ENCODE peak calls at places on chromosomes 6 and 20, in nine cellular contexts. Z is endothelial cell, V is psoas muscle, E is epithelial cell of esophagus, D is progenitor cell of endocrine pancreas, A is astrocyte of the cerebellum, C is right lobe of liver, R is dorsolateral prefrontal cortex, S is choroid plexus epithelial cell. W is an unnamed sample.

GRCh38 chr20:63053430-63054102 is 46.8 kb upstream of the BHLHE23 start:
- DNase-seq in R (no peak), E (no peak), S (no peak), Z (no peak), C (peak), V (no peak), D (no peak), A (no peak), W (no peak)

GRCh38 chr6:39496951-39497350 is 174.4 kb upstream of the KCNK16 start:
- DNase-seq in V (no peak), S (peak), C (peak), R (no peak), A (peak), E (no peak), D (no peak), Z (no peak), W (no peak)

GRCh38 chr20:56212071-56212470 is 36.5 kb upstream of the MC3R start:
- DNase-seq in S (no peak), C (no peak), E (no peak), A (no peak), V (no peak), Z (no peak), R (no peak), D (no peak), W (no peak)

GRCh38 chr6:37083243-37084138 is 78.0 kb downstream of the FGD2 start:
- DNase-seq in R (no peak), S (peak), V (peak), A (no peak), E (peak), D (no peak), Z (no peak), C (peak), W (no peak)

GRCh38 chr6:49409951-49410542 is 53.0 kb downstream of the MMUT start:
- DNase-seq in D (peak), Z (peak), V (peak), E (peak), C (peak), A (peak), S (peak), R (peak), W (peak)

GRCh38 chr6:157861814-157862213 is 38.8 kb downstream of the SNX9 start:
- DNase-seq in V (no peak), E (peak), Z (no peak), R (no peak), D (no peak), S (peak), C (no peak), A (no peak), W (no peak)

GRCh38 chr6:69785697-69786096 is 11.1 kb downstream of the LMBRD1 start:
- DNase-seq in C (no peak), Z (no peak), E (no peak), V (no peak), R (no peak), D (no peak), S (no peak), A (no peak), W (no peak)

GRCh38 chr20:32986331-32986966 is 17.8 kb downstream of the SUN5 start:
- DNase-seq in D (no peak), Z (no peak), S (no peak), E (no peak), R (no peak), A (no peak), V (no peak), C (no peak), W (no peak)

GRCh38 chr6:41371461-41371991 is 36.1 kb downstream of the NCR2 start:
- DNase-seq in V (peak), C (peak), D (peak), E (peak), S (peak), Z (peak), R (no peak), A (peak), W (peak)

GRCh38 chr20:15992564-15992963 is 580.7 kb downstream of the KIF16B start:
- DNase-seq in C (no peak), A (no peak), V (no peak), S (peak), R (no peak), D (no peak), Z (no peak), E (peak), W (no peak)

GRCh38 chr6:110934499-110934898 is 24.0 kb upstream of the GTF3C6 start:
- DNase-seq in R (no peak), Z (no peak), E (no peak), D (no peak), C (no peak), S (no peak), A (no peak), V (no peak), W (no peak)

GRCh38 chr20:37397076-37397953 is 51.4 kb downstream of the SRC start:
- DNase-seq in Z (no peak), C (peak), E (no peak), R (no peak), D (no peak), V (no peak), S (peak), A (no peak), W (no peak)

GRCh38 chr20:3651204-3651970 is 11.8 kb downstream of the GFRA4 start:
- DNase-seq in A (no peak), V (no peak), C (no peak), Z (no peak), D (no peak), E (no peak), S (no peak), R (no peak), W (no peak)

GRCh38 chr6:43511824-43512415 is 1.8 kb upstream of the LRRC73 start:
- DNase-seq in Z (no peak), S (no peak), E (no peak), C (no peak), R (no peak), A (no peak), V (peak), D (no peak), W (no peak)

GRCh38 chr6:44062771-44063560 is 64.3 kb downstream of the MRPL14 start:
- DNase-seq in V (no peak), A (no peak), C (no peak), S (no peak), E (peak), D (no peak), Z (peak), R (no peak), W (no peak)

GRCh38 chr6:53258076-53258773 is 90.5 kb downstream of the ELOVL5 start:
- DNase-seq in E (no peak), Z (no peak), S (no peak), V (no peak), D (no peak), A (no peak), C (no peak), R (no peak), W (no peak)

DNA sequence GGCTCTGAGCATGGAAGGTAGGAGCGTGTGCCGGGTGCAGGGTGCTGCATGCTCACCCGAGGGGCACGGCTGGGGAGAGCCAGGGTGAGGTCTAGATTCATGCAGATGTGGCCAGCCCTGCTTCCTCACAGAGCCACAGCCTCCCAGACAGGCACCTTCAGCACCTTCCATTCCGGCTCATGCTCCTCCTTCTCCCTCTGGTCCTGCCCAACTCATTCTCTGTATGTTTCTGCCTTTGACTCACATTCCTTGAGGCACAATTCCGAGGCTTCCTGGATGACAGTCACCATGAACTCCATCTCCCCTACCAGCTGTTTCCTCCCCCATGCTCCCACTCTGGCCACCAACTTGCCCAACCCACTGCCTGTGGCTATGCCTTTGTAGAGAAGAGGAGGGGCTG is 35.4 kb downstream of the DACT2 start:
- DNase-seq in D (no peak), A (no peak), S (no peak), C (peak), Z (no peak), R (no peak), E (no peak), V (no peak), W (no peak)
- TF ChIP-seq CTCF in D (no peak), A (no peak), S (no peak), C (no peak), Z (no peak), R (no peak), E (no peak), V (no peak), W (no peak)

GRCh38 chr6:30685157-30685976 is 1.1 kb downstream of the PPP1R18 start:
- DNase-seq in A (no peak), Z (peak), D (no peak), R (no peak), V (no peak), C (peak), E (peak), S (no peak), W (no peak)
- TF ChIP-seq CTCF in A (peak), Z (no peak), D (no peak), R (no peak), V (no peak), C (peak), E (peak), S (peak), W (no peak)

GRCh38 chr6:112433457-112433856 is 86.3 kb downstream of the RFPL4B start:
- DNase-seq in A (no peak), S (no peak), R (no peak), Z (no peak), V (no peak), D (no peak), E (no peak), C (no peak), W (no peak)
- TF ChIP-seq CTCF in A (no peak), S (no peak), R (no peak), Z (no peak), V (no peak), D (no peak), E (no peak), C (no peak), W (no peak)

DNA sequence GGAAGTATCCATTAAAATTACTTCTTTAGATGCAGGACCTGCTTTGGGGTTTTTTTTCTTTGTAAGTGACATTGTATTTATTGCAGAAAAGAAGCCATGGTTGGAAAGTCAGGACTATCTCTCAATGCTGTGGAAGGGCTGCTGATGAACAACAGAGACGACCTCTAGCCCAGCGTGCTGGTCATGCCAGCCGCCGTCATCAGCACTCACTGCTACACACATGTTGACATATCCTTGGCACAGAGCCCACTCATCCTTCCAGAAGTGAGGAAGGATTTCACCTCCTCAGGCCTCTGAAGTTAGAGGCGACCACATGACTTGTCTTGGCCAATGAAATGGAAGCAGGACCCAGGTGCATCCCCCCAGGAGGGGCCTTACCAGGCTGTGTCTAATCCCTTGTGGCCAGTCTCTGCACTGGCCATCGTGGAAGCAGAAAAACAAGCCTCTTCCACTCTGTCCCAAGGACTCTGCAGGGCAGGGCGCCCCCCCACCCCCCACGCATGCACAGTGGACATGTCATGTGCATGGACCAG is 343.5 kb downstream of the TAF4 start:
- DNase-seq in A (no peak), S (no peak), C (no peak), D (no peak), R (no peak), V (no peak), Z (no peak), E (no peak), W (no peak)
- TF ChIP-seq CTCF in A (no peak), S (no peak), C (no peak), D (no peak), R (no peak), V (no peak), Z (no peak), E (no peak), W (no peak)

GRCh38 chr6:126033696-126034095 is 47.4 kb downstream of the TRMT11 start:
- DNase-seq in S (peak), D (no peak), V (no peak), A (peak), E (peak), C (no peak), Z (peak), R (peak), W (peak)
- TF ChIP-seq CTCF in S (peak), D (peak), V (peak), A (peak), E (peak), C (peak), Z (peak), R (peak), W (no peak)

GRCh38 chr6:163776549-163777378 is 362.2 kb downstream of the QKI start:
- DNase-seq in A (no peak), D (no peak), Z (no peak), E (no peak), V (no peak), C (no peak), R (no peak), S (no peak), W (no peak)

GRCh38 chr6:163777379-163777686 is 362.8 kb downstream of the QKI start:
- DNase-seq in A (no peak), C (no peak), V (no peak), S (no peak), E (no peak), R (no peak), D (no peak), Z (no peak), W (no peak)

GRCh38 chr6:163774485-163774884 is 360.0 kb downstream of the QKI start:
- DNase-seq in V (no peak), D (no peak), S (no peak), A (no peak), R (no peak), Z (no peak), E (no peak), C (no peak), W (no peak)

GRCh38 chr6:163773646-163774045 is 359.1 kb downstream of the QKI start:
- DNase-seq in R (no peak), Z (no peak), D (no peak), C (no peak), A (no peak), S (no peak), E (peak), V (no peak), W (no peak)

DNA sequence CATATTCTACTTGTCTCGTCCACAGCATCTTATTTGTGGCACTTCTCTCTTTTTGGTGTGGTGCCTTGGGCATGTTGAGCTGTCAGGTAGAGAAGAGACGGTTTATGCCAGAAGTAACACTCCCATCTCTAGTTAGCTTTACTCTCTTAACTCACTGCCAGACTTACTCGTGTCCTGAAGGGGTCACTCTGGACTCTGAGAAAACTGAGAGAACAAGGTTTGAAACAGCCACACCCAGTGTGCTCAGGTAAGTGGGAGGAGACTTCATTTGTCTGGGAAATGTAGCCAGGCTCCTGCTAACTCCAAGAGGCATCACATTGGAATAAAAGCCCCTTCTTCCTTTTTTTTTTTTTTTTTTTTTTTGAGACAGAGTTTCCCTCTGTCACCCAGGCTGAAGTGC is 360.8 kb downstream of the QKI start:
- DNase-seq in D (no peak), S (no peak), C (no peak), E (no peak), A (no peak), V (no peak), R (no peak), Z (no peak), W (no peak)
- TF ChIP-seq CTCF in D (no peak), S (no peak), C (no peak), E (no peak), A (no peak), V (no peak), R (no peak), Z (no peak), W (no peak)

GRCh38 chr20:48735112-48735511 is 92.7 kb downstream of the PREX1 start:
- DNase-seq in R (no peak), D (no peak), Z (no peak), S (no peak), E (no peak), C (no peak), V (no peak), A (no peak), W (no peak)
- TF ChIP-seq CTCF in R (no peak), D (no peak), Z (no peak), S (no peak), E (no peak), C (no peak), V (no peak), A (no peak), W (no peak)

GRCh38 chr20:44750081-44750805 is 4.6 kb downstream of the KCNK15 start:
- DNase-seq in D (no peak), E (no peak), R (no peak), S (no peak), A (no peak), V (peak), Z (no peak), C (no peak), W (no peak)
- TF ChIP-seq CTCF in D (no peak), E (no peak), R (no peak), S (no peak), A (no peak), V (peak), Z (no peak), C (no peak), W (peak)

GRCh38 chr6:87482382-87482781 is 9.6 kb downstream of the SLC35A1 start:
- DNase-seq in D (no peak), R (no peak), V (no peak), A (no peak), Z (no peak), S (no peak), C (no peak), E (no peak), W (no peak)

GRCh38 chr6:87487555-87487954 is 14.8 kb downstream of the SLC35A1 start:
- DNase-seq in R (no peak), C (no peak), S (peak), A (peak), V (no peak), Z (no peak), E (no peak), D (no peak), W (no peak)

GRCh38 chr6:87484491-87484890 is 11.7 kb downstream of the SLC35A1 start:
- DNase-seq in C (no peak), D (no peak), E (peak), V (no peak), Z (no peak), R (no peak), A (no peak), S (no peak), W (no peak)

GRCh38 chr6:87481936-87482335 is 9.2 kb downstream of the SLC35A1 start:
- DNase-seq in C (no peak), E (no peak), V (no peak), Z (no peak), A (no peak), D (no peak), S (no peak), R (no peak), W (no peak)

DNA sequence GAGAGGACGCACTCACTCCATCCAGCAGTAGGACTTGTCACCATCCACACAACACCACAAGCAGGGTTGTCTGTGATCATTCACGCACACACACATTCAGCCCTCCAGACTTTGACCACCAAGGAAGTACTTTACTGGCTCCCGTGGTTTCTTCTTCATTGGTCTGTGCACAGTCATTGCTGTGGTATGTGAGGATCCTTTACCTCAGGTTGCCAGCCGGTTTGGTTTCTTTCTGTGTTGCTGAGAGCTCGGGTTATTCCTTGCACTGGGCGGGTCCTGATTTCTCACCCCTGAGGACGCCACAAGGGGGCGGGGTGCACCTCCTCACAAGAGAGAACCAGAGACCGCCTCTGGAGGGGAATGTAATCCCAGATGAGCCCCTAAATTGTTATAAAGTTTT is 11.2 kb downstream of the SLC35A1 start:
- DNase-seq in D (no peak), E (peak), S (peak), A (peak), R (no peak), V (no peak), C (no peak), Z (no peak), W (no peak)
- TF ChIP-seq CTCF in D (peak), E (no peak), S (peak), A (no peak), R (no peak), V (no peak), C (no peak), Z (no peak), W (no peak)

GRCh38 chr20:9955646-9956045 is 79.1 kb upstream of the ANKEF1 start:
- DNase-seq in D (no peak), R (no peak), V (no peak), Z (no peak), C (no peak), E (peak), S (peak), A (no peak), W (no peak)
- TF ChIP-seq CTCF in D (no peak), R (no peak), V (no peak), Z (no peak), C (no peak), E (no peak), S (no peak), A (no peak), W (no peak)